ENCODE peak calls at places on chromosomes 6 and 20, in five cellular contexts. C is uterus, A is hepatocyte, N is Right ventricle myocardium inferior, O is iPS DF 6.9. B is an unnamed sample.

GRCh38 chr6:100479180-100480035 is 14.7 kb upstream of the SIM1 start:
- DNase-seq in C (no peak), A (peak; percentile 63), N (no peak), O (no peak), B (no peak)

GRCh38 chr6:20092071-20092566 is 120.2 kb downstream of the MBOAT1 start:
- DNase-seq in C (no peak), A (peak; percentile 46), N (no peak), O (peak; percentile 39), B (no peak)

GRCh38 chr6:135146160-135146920 is 34.8 kb upstream of the MYB start:
- DNase-seq in C (no peak), A (no peak), N (no peak), O (no peak), B (peak; percentile 30)

GRCh38 chr6:35088281-35089215 is 52.6 kb downstream of the TCP11 start:
- DNase-seq in C (no peak), A (peak; percentile 3), N (no peak), O (no peak), B (no peak)

GRCh38 chr6:12709116-12709515 is 7.5 kb upstream of the PHACTR1 start:
- DNase-seq in C (no peak), A (no peak), N (no peak), O (no peak), B (no peak)

GRCh38 chr6:32933661-32934085 is 7.2 kb downstream of the HLA-DMB start:
- DNase-seq in C (peak; percentile 84), A (peak; percentile 82), N (peak; percentile 84), O (peak; percentile 50), B (no peak)

GRCh38 chr6:90217621-90218496 is 78.8 kb downstream of the BACH2 start:
- DNase-seq in C (no peak), A (no peak), N (peak; percentile 74), O (no peak), B (peak; percentile 29)

GRCh38 chr20:9903048-9903651 is 64.3 kb upstream of the PAK5 start:
- DNase-seq in C (no peak), A (peak; percentile 16), N (no peak), O (peak; percentile 50), B (no peak)

GRCh38 chr6:151452750-151453427 is 963 bp upstream of the RMND1 start:
- DNase-seq in C (no peak), A (peak; percentile 24), N (no peak), O (no peak), B (no peak)

GRCh38 chr6:110484321-110484720 is 7.9 kb upstream of the SLC22A16 start:
- DNase-seq in C (no peak), A (no peak), N (no peak), O (no peak), B (no peak)

GRCh38 chr6:8335896-8336295 is 99.4 kb downstream of the SLC35B3 start:
- DNase-seq in C (no peak), A (peak; percentile 16), N (no peak), O (no peak), B (no peak)

GRCh38 chr6:35084511-35085203 is 56.5 kb downstream of the TCP11 start:
- DNase-seq in C (no peak), A (no peak), N (no peak), O (no peak), B (no peak)

B was measured in brain pericyte.